ENCODE peak calls at places on chromosomes 4 and X, in eight cellular contexts. Z is activated T-helper 1 cell treated with anti-CD3 and anti-CD28 coated beads, Interleukin-2, amount 50 U/mL, for 16 hours; A is posterior vena cava; O is islet precursor cell; S is lung microvascular endothelial cell; B is ELR; D is RCC 7860; X is A549. M is an unnamed sample.

GRCh38 chr4:7745486-7745885 is 194.2 kb downstream of the AFAP1 start:
- DNase-seq in X (no peak), Z (no peak), D (no peak), O (no peak), S (no peak), B (no peak), A (no peak), M (no peak)

GRCh38 chr4:19614171-19614570 is 637.5 kb upstream of the SLIT2 start:
- DNase-seq in X (no peak), Z (no peak), O (no peak), D (no peak), S (no peak), A (no peak), B (no peak), M (no peak)

GRCh38 chr4:169625886-169626285 is 5.5 kb downstream of the CLCN3 start:
- DNase-seq in S (no peak), X (no peak), A (no peak), Z (no peak), B (no peak), D (no peak), O (no peak), M (no peak)

GRCh38 chr4:61666248-61666647 is 466.1 kb downstream of the ADGRL3 start:
- DNase-seq in Z (no peak), X (no peak), D (no peak), B (no peak), O (no peak), S (no peak), A (no peak), M (no peak)

GRCh38 chr4:55865228-55865806 is 11.9 kb downstream of the EXOC1 start:
- DNase-seq in B (peak), X (no peak), O (no peak), S (peak), D (peak), Z (no peak), A (no peak), M (no peak)

GRCh38 chr4:41400296-41400695 is 137.7 kb upstream of the LIMCH1 start:
- DNase-seq in S (no peak), B (peak), A (no peak), Z (no peak), O (no peak), X (no peak), D (no peak), M (no peak)

GRCh38 chr4:25663778-25664177 is 8.1 kb downstream of the SLC34A2 start:
- DNase-seq in D (no peak), A (no peak), Z (no peak), B (no peak), S (no peak), O (peak), X (no peak), M (no peak)

GRCh38 chrX:139889760-139890159 is 43.1 kb downstream of the ATP11C start:
- DNase-seq in O (no peak), Z (no peak), D (no peak), A (no peak), S (peak), X (no peak), B (peak), M (no peak)

GRCh38 chr4:169254546-169254983 is 16.2 kb downstream of the SH3RF1 start:
- DNase-seq in O (no peak), D (peak), X (peak), A (no peak), Z (no peak), S (peak), B (peak), M (no peak)

GRCh38 chr4:151948351-151949016 is 187.7 kb upstream of the GATB start:
- DNase-seq in D (no peak), S (no peak), O (no peak), X (no peak), B (peak), Z (no peak), A (no peak), M (no peak)

GRCh38 chr4:68498413-68499007 is 51.2 kb downstream of the TMPRSS11E start:
- DNase-seq in A (no peak), X (peak), S (peak), Z (peak), B (peak), D (peak), O (peak), M (no peak)

GRCh38 chr4:52038109-52038912 is at the start of gene SGCB:
- DNase-seq in O (peak), B (peak), S (peak), A (peak), Z (peak), X (peak), D (no peak), M (no peak)

GRCh38 chr4:165209796-165210195 is 2.4 kb downstream of the KLHL2 start:
- DNase-seq in Z (no peak), A (no peak), S (no peak), B (no peak), O (no peak), X (no peak), D (no peak), M (no peak)